ENCODE peak calls at places on chromosomes 2 and 18, in five cellular contexts. One of them, this sample, is unnamed.
A peak's percentile ranks its signal among the peaks of the same experiment; 100 is the strongest.

GRCh38 chr18:27585602-27586173 is 400.6 kb upstream of the CHST9 start:
- DNase-seq in WERI-Rb-1: no peak
- DNase-seq in OCI-LY7: no peak
- DNase-seq in HepG2: peak; percentile 63
- DNase-seq in IMR-90: no peak
- DNase-seq in this sample: no peak

GRCh38 chr2:181106789-181107418 is 126.5 kb downstream of the UBE2E3 start:
- DNase-seq in WERI-Rb-1: no peak
- DNase-seq in OCI-LY7: no peak
- DNase-seq in HepG2: no peak
- DNase-seq in IMR-90: peak; percentile 94
- DNase-seq in this sample: peak; percentile 93

GRCh38 chr2:191851159-191851558 is 4.3 kb upstream of the CAVIN2 start:
- DNase-seq in WERI-Rb-1: no peak
- DNase-seq in OCI-LY7: no peak
- DNase-seq in HepG2: no peak
- DNase-seq in IMR-90: no peak
- DNase-seq in this sample: no peak

GRCh38 chr2:62550466-62550865 is 44.5 kb upstream of the TMEM17 start:
- DNase-seq in WERI-Rb-1: no peak
- DNase-seq in OCI-LY7: no peak
- DNase-seq in HepG2: no peak
- DNase-seq in IMR-90: peak; percentile 26
- DNase-seq in this sample: no peak

GRCh38 chr2:200156140-200156858 is 150.2 kb upstream of the SPATS2L start:
- DNase-seq in WERI-Rb-1: no peak
- DNase-seq in OCI-LY7: no peak
- DNase-seq in HepG2: peak; percentile 24
- DNase-seq in IMR-90: peak; percentile 93
- DNase-seq in this sample: peak; percentile 97

GRCh38 chr2:9594361-9595063 is 36.3 kb downstream of the YWHAQ start:
- DNase-seq in WERI-Rb-1: no peak
- DNase-seq in OCI-LY7: no peak
- DNase-seq in HepG2: peak; percentile 16
- DNase-seq in IMR-90: peak; percentile 91
- DNase-seq in this sample: peak; percentile 96

GRCh38 chr2:89845532-89845931 is 1154.1 kb downstream of the RPIA start:
- DNase-seq in WERI-Rb-1: no peak
- DNase-seq in OCI-LY7: no peak
- DNase-seq in HepG2: no peak
- DNase-seq in IMR-90: no peak
- DNase-seq in this sample: no peak

GRCh38 chr2:209125291-209125690 is 298.6 kb upstream of the MAP2 start:
- DNase-seq in WERI-Rb-1: no peak
- DNase-seq in OCI-LY7: no peak
- DNase-seq in HepG2: no peak
- DNase-seq in IMR-90: no peak
- DNase-seq in this sample: no peak

GRCh38 chr2:241569831-241570281 is 11.3 kb downstream of the BOK start:
- DNase-seq in WERI-Rb-1: no peak
- DNase-seq in OCI-LY7: no peak
- DNase-seq in HepG2: no peak
- DNase-seq in IMR-90: no peak
- DNase-seq in this sample: no peak

GRCh38 chr2:179096090-179096489 is 46.2 kb upstream of the CCDC141 start:
- DNase-seq in WERI-Rb-1: no peak
- DNase-seq in OCI-LY7: peak; percentile 83
- DNase-seq in HepG2: no peak
- DNase-seq in IMR-90: no peak
- DNase-seq in this sample: no peak

GRCh38 chr2:36482576-36483214 is 115.3 kb downstream of the FEZ2 start:
- DNase-seq in WERI-Rb-1: no peak
- DNase-seq in OCI-LY7: no peak
- DNase-seq in HepG2: peak; percentile 76
- DNase-seq in IMR-90: peak; percentile 85
- DNase-seq in this sample: peak; percentile 67

GRCh38 chr2:3222636-3223035 is 155.0 kb downstream of the EIPR1 start:
- DNase-seq in WERI-Rb-1: no peak
- DNase-seq in OCI-LY7: no peak
- DNase-seq in HepG2: no peak
- DNase-seq in IMR-90: no peak
- DNase-seq in this sample: no peak

GRCh38 chr18:45608400-45608799 is 6.9 kb upstream of the SLC14A2 start:
- DNase-seq in WERI-Rb-1: no peak
- DNase-seq in OCI-LY7: no peak
- DNase-seq in HepG2: no peak
- DNase-seq in IMR-90: no peak
- DNase-seq in this sample: no peak

GRCh38 chr2:218395826-218396687 is 3.6 kb upstream of the CTDSP1 start:
- DNase-seq in WERI-Rb-1: peak; percentile 96
- DNase-seq in OCI-LY7: peak; percentile 98
- DNase-seq in HepG2: peak; percentile 94
- DNase-seq in IMR-90: peak; percentile 97
- DNase-seq in this sample: peak; percentile 95

GRCh38 chr18:42544901-42545300 is 570.6 kb downstream of the RIT2 start:
- DNase-seq in WERI-Rb-1: no peak
- DNase-seq in OCI-LY7: no peak
- DNase-seq in HepG2: no peak
- DNase-seq in IMR-90: no peak
- DNase-seq in this sample: no peak

GRCh38 chr2:155215037-155215707 is 516.7 kb downstream of the KCNJ3 start:
- DNase-seq in WERI-Rb-1: no peak
- DNase-seq in OCI-LY7: no peak
- DNase-seq in HepG2: no peak
- DNase-seq in IMR-90: no peak
- DNase-seq in this sample: no peak

GRCh38 chr2:118832791-118833715 is 14.4 kb downstream of the EN1 start:
- DNase-seq in WERI-Rb-1: no peak
- DNase-seq in OCI-LY7: no peak
- DNase-seq in HepG2: no peak
- DNase-seq in IMR-90: no peak
- DNase-seq in this sample: no peak

GRCh38 chr2:2848621-2849443 is 517.8 kb upstream of the MYT1L start:
- DNase-seq in WERI-Rb-1: peak; percentile 91
- DNase-seq in OCI-LY7: no peak
- DNase-seq in HepG2: no peak
- DNase-seq in IMR-90: no peak
- DNase-seq in this sample: no peak

GRCh38 chr18:48445540-48445939 is 36.4 kb upstream of the ZBTB7C start:
- DNase-seq in WERI-Rb-1: peak; percentile 94
- DNase-seq in OCI-LY7: peak; percentile 56
- DNase-seq in HepG2: peak; percentile 89
- DNase-seq in IMR-90: peak; percentile 74
- DNase-seq in this sample: peak; percentile 84

GRCh38 chr2:162318280-162319222 is at the start of gene IFIH1:
- DNase-seq in WERI-Rb-1: peak; percentile 73
- DNase-seq in OCI-LY7: peak; percentile 84
- DNase-seq in HepG2: peak; percentile 91
- DNase-seq in IMR-90: peak; percentile 89
- DNase-seq in this sample: peak; percentile 86
- TF ChIP-seq CTCF in WERI-Rb-1: peak; percentile 34
- TF ChIP-seq CTCF in OCI-LY7: peak; percentile 63
- TF ChIP-seq CTCF in HepG2: peak; percentile 74
- TF ChIP-seq CTCF in IMR-90: peak; percentile 43
- TF ChIP-seq CTCF in this sample: peak; percentile 36

GRCh38 chr2:63853527-63854310 is 12.0 kb downstream of the UGP2 start:
- DNase-seq in WERI-Rb-1: no peak
- DNase-seq in OCI-LY7: no peak
- DNase-seq in HepG2: peak; percentile 34
- DNase-seq in IMR-90: no peak
- DNase-seq in this sample: peak; percentile 49
- TF ChIP-seq CTCF in WERI-Rb-1: no peak
- TF ChIP-seq CTCF in OCI-LY7: no peak
- TF ChIP-seq CTCF in HepG2: peak; percentile 44
- TF ChIP-seq CTCF in IMR-90: no peak
- TF ChIP-seq CTCF in this sample: no peak

GRCh38 chr18:53153281-53153680 is 813.3 kb downstream of the DCC start:
- DNase-seq in WERI-Rb-1: peak; percentile 34
- DNase-seq in OCI-LY7: peak; percentile 3
- DNase-seq in HepG2: peak; percentile 2
- DNase-seq in IMR-90: no peak
- DNase-seq in this sample: peak; percentile 1
- TF ChIP-seq CTCF in WERI-Rb-1: peak; percentile 49
- TF ChIP-seq CTCF in OCI-LY7: peak; percentile 74
- TF ChIP-seq CTCF in HepG2: peak; percentile 21
- TF ChIP-seq CTCF in IMR-90: no peak
- TF ChIP-seq CTCF in this sample: peak; percentile 14

GRCh38 chr2:43225093-43225787 is 1.2 kb downstream of the ZFP36L2 start:
- DNase-seq in WERI-Rb-1: peak; percentile 51
- DNase-seq in OCI-LY7: peak; percentile 82
- DNase-seq in HepG2: no peak
- DNase-seq in IMR-90: peak; percentile 64
- DNase-seq in this sample: peak; percentile 59
- TF ChIP-seq CTCF in WERI-Rb-1: no peak
- TF ChIP-seq CTCF in OCI-LY7: peak; percentile 19
- TF ChIP-seq CTCF in HepG2: peak; percentile 2
- TF ChIP-seq CTCF in IMR-90: no peak
- TF ChIP-seq CTCF in this sample: no peak

GRCh38 chr2:185108588-185108987 is 510.3 kb downstream of the ZNF804A start:
- DNase-seq in WERI-Rb-1: no peak
- DNase-seq in OCI-LY7: no peak
- DNase-seq in HepG2: no peak
- DNase-seq in IMR-90: no peak
- DNase-seq in this sample: peak; percentile 1
- TF ChIP-seq CTCF in WERI-Rb-1: no peak
- TF ChIP-seq CTCF in OCI-LY7: no peak
- TF ChIP-seq CTCF in HepG2: no peak
- TF ChIP-seq CTCF in IMR-90: no peak
- TF ChIP-seq CTCF in this sample: no peak

GRCh38 chr18:2570772-2571199 is 519 bp downstream of the METTL4 start:
- DNase-seq in WERI-Rb-1: peak; percentile 77
- DNase-seq in OCI-LY7: peak; percentile 78
- DNase-seq in HepG2: peak; percentile 60
- DNase-seq in IMR-90: peak; percentile 64
- DNase-seq in this sample: peak; percentile 61
- TF ChIP-seq CTCF in WERI-Rb-1: no peak
- TF ChIP-seq CTCF in OCI-LY7: no peak
- TF ChIP-seq CTCF in HepG2: no peak
- TF ChIP-seq CTCF in IMR-90: no peak
- TF ChIP-seq CTCF in this sample: peak; percentile 2

GRCh38 chr18:50093366-50093765 is 101.6 kb downstream of the MYO5B start:
- DNase-seq in WERI-Rb-1: no peak
- DNase-seq in OCI-LY7: no peak
- DNase-seq in HepG2: no peak
- DNase-seq in IMR-90: no peak
- DNase-seq in this sample: no peak
- TF ChIP-seq CTCF in WERI-Rb-1: no peak
- TF ChIP-seq CTCF in OCI-LY7: no peak
- TF ChIP-seq CTCF in HepG2: no peak
- TF ChIP-seq CTCF in IMR-90: no peak
- TF ChIP-seq CTCF in this sample: no peak

GRCh38 chr2:129231924-129232323 is 747.5 kb upstream of the RAB6C start:
- DNase-seq in WERI-Rb-1: no peak
- DNase-seq in OCI-LY7: no peak
- DNase-seq in HepG2: no peak
- DNase-seq in IMR-90: no peak
- DNase-seq in this sample: no peak

GRCh38 chr2:129236601-129237000 is 742.9 kb upstream of the RAB6C start:
- DNase-seq in WERI-Rb-1: no peak
- DNase-seq in OCI-LY7: no peak
- DNase-seq in HepG2: no peak
- DNase-seq in IMR-90: no peak
- DNase-seq in this sample: no peak

GRCh38 chr2:129229830-129230441 is 749.5 kb upstream of the RAB6C start:
- DNase-seq in WERI-Rb-1: no peak
- DNase-seq in OCI-LY7: no peak
- DNase-seq in HepG2: no peak
- DNase-seq in IMR-90: no peak
- DNase-seq in this sample: no peak

GRCh38 chr2:129233166-129233565 is 746.3 kb upstream of the RAB6C start:
- DNase-seq in WERI-Rb-1: no peak
- DNase-seq in OCI-LY7: no peak
- DNase-seq in HepG2: no peak
- DNase-seq in IMR-90: no peak
- DNase-seq in this sample: no peak

DNA sequence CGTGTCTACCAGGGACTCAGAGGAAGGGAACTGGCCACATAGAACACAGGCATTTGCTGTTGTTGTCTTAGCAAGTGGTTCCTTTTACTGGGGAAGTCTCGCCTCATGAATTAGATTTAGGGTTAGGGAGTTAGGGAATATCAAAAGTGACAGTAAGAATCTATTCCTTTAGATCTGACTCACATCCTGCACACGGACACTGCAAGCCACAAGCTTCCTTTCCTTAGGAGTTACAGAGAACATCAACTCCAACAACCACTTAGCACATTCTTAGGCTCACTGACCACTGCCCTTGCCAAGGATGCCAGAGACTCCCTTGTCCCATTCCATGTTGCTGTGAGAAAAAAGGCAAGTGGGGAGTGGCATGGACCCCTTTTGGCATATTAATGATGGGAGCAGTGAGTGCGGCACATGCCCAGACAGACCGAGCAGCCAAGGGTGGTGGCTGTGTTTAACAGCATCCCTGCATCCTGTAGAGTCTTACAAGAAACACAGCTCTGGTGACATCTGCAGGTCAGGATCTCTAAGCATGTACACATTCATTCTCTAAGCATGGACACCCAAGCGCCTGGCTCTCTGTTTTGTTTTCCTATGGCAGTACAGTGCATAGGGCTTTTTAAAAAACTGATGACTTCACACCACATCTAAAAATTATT is 745.6 kb upstream of the RAB6C start:
- DNase-seq in WERI-Rb-1: peak; percentile 30
- DNase-seq in OCI-LY7: no peak
- DNase-seq in HepG2: no peak
- DNase-seq in IMR-90: no peak
- DNase-seq in this sample: peak; percentile 4
- TF ChIP-seq CTCF in WERI-Rb-1: peak; percentile 45
- TF ChIP-seq CTCF in OCI-LY7: peak; percentile 10
- TF ChIP-seq CTCF in HepG2: no peak
- TF ChIP-seq CTCF in IMR-90: no peak
- TF ChIP-seq CTCF in this sample: no peak

GRCh38 chr2:72150961-72151356 is 3.3 kb upstream of the CYP26B1 start:
- DNase-seq in WERI-Rb-1: no peak
- DNase-seq in OCI-LY7: no peak
- DNase-seq in HepG2: no peak
- DNase-seq in IMR-90: no peak
- DNase-seq in this sample: no peak
- TF ChIP-seq CTCF in WERI-Rb-1: no peak
- TF ChIP-seq CTCF in OCI-LY7: no peak
- TF ChIP-seq CTCF in HepG2: no peak
- TF ChIP-seq CTCF in IMR-90: no peak
- TF ChIP-seq CTCF in this sample: no peak

GRCh38 chr2:210475726-210476125 is 833 bp downstream of the LANCL1 start:
- DNase-seq in WERI-Rb-1: no peak
- DNase-seq in OCI-LY7: no peak
- DNase-seq in HepG2: no peak
- DNase-seq in IMR-90: no peak
- DNase-seq in this sample: no peak

GRCh38 chr2:210477496-210477895 is 937 bp upstream of the LANCL1 start:
- DNase-seq in WERI-Rb-1: peak; percentile 13
- DNase-seq in OCI-LY7: no peak
- DNase-seq in HepG2: peak; percentile 54
- DNase-seq in IMR-90: peak; percentile 64
- DNase-seq in this sample: peak; percentile 81

GRCh38 chr2:210474776-210475175 is 1.8 kb downstream of the LANCL1 start:
- DNase-seq in WERI-Rb-1: no peak
- DNase-seq in OCI-LY7: no peak
- DNase-seq in HepG2: no peak
- DNase-seq in IMR-90: no peak
- DNase-seq in this sample: no peak

GRCh38 chr2:210478661-210479060 is 2.1 kb upstream of the LANCL1 start:
- DNase-seq in WERI-Rb-1: no peak
- DNase-seq in OCI-LY7: no peak
- DNase-seq in HepG2: no peak
- DNase-seq in IMR-90: no peak
- DNase-seq in this sample: no peak

GRCh38 chr2:210476194-210477128 is at the start of gene LANCL1:
- DNase-seq in WERI-Rb-1: peak; percentile 94
- DNase-seq in OCI-LY7: peak; percentile 90
- DNase-seq in HepG2: peak; percentile 91
- DNase-seq in IMR-90: peak; percentile 81
- DNase-seq in this sample: peak; percentile 88
- TF ChIP-seq CTCF in WERI-Rb-1: no peak
- TF ChIP-seq CTCF in OCI-LY7: no peak
- TF ChIP-seq CTCF in HepG2: peak; percentile 51
- TF ChIP-seq CTCF in IMR-90: no peak
- TF ChIP-seq CTCF in this sample: no peak

This sample was measured in fibroblast of mammary gland.